ENCODE peak calls at places on chromosomes 16 and 17, in nine cellular contexts. C is IMR-90, L is fibroblast of lung, F is heart left ventricle, B is OCI-LY7, T is suprapubic skin, I is ovary, R is GM23338, S is adrenal gland. D is an unnamed sample.

GRCh38 chr17:8673621-8674020 is 43.1 kb upstream of the MYH10 start:
- DNase-seq in C (peak), L (peak), F (peak), B (peak), T (no peak), I (no peak), R (no peak), S (peak), D (no peak)

GRCh38 chr16:28261916-28262315 is 30.4 kb upstream of the SBK1 start:
- DNase-seq in C (no peak), L (no peak), F (peak), B (no peak), T (no peak), I (no peak), R (no peak), S (no peak), D (no peak)

GRCh38 chr16:88784074-88784855 is 755 bp downstream of the PIEZO1 start:
- DNase-seq in C (peak), L (peak), F (peak), B (peak), T (peak), I (peak), R (peak), S (peak), D (peak)

GRCh38 chr16:30428055-30428454 is 1.8 kb downstream of the DCTPP1 start:
- DNase-seq in C (no peak), L (no peak), F (no peak), B (no peak), T (no peak), I (no peak), R (no peak), S (no peak), D (no peak)

GRCh38 chr17:48627625-48628510 is 1.7 kb upstream of the HOXB9 start:
- DNase-seq in C (no peak), L (no peak), F (no peak), B (no peak), T (no peak), I (no peak), R (no peak), S (no peak), D (no peak)

GRCh38 chr17:50692448-50693040 is 15.2 kb downstream of the ANKRD40 start:
- DNase-seq in C (no peak), L (no peak), F (no peak), B (no peak), T (peak), I (no peak), R (no peak), S (no peak), D (no peak)

GRCh38 chr16:68668266-68668665 is 23.2 kb downstream of the CDH3 start:
- DNase-seq in C (peak), L (no peak), F (no peak), B (no peak), T (no peak), I (no peak), R (no peak), S (no peak), D (no peak)

GRCh38 chr17:75695141-75695829 is 26.0 kb upstream of the ITGB4 start:
- DNase-seq in C (peak), L (peak), F (no peak), B (no peak), T (no peak), I (no peak), R (no peak), S (no peak), D (no peak)

GRCh38 chr16:24953721-24954120 is 61.4 kb downstream of the ARHGAP17 start:
- DNase-seq in C (no peak), L (no peak), F (no peak), B (no peak), T (no peak), I (no peak), R (no peak), S (no peak), D (no peak)

GRCh38 chr16:50207652-50208051 is 54.5 kb downstream of the TENT4B start:
- DNase-seq in C (peak), L (peak), F (peak), B (no peak), T (no peak), I (no peak), R (no peak), S (peak), D (no peak)

GRCh38 chr17:40281663-40282062 is 6.0 kb upstream of the CDC6 start:
- DNase-seq in C (no peak), L (no peak), F (no peak), B (no peak), T (no peak), I (no peak), R (peak), S (no peak), D (no peak)

GRCh38 chr16:72191551-72191950 is 19.6 kb upstream of the PMFBP1 start:
- DNase-seq in C (no peak), L (no peak), F (no peak), B (no peak), T (no peak), I (no peak), R (no peak), S (peak), D (no peak)

GRCh38 chr17:2111691-2112090 is 56.8 kb downstream of the HIC1 start:
- DNase-seq in C (peak), L (peak), F (no peak), B (no peak), T (no peak), I (no peak), R (no peak), S (no peak), D (no peak)

GRCh38 chr17:2174048-2174447 is 119.1 kb downstream of the HIC1 start:
- DNase-seq in C (peak), L (peak), F (no peak), B (no peak), T (no peak), I (no peak), R (no peak), S (no peak), D (no peak)

GRCh38 chr17:82020874-82021727 is 1.6 kb downstream of the CENPX start:
- DNase-seq in C (peak), L (peak), F (peak), B (peak), T (no peak), I (peak), R (peak), S (peak), D (no peak)

GRCh38 chr16:58417600-58417999 is 25.3 kb downstream of the GINS3 start:
- DNase-seq in C (no peak), L (no peak), F (peak), B (peak), T (no peak), I (no peak), R (no peak), S (peak), D (no peak)

GRCh38 chr17:76147211-76148014 is 6.4 kb upstream of the FOXJ1 start:
- DNase-seq in C (peak), L (peak), F (no peak), B (peak), T (no peak), I (no peak), R (peak), S (no peak), D (no peak)

GRCh38 chr17:16488572-16488997 is 3.4 kb downstream of the LRRC75A start:
- DNase-seq in C (no peak), L (no peak), F (no peak), B (peak), T (no peak), I (peak), R (peak), S (peak), D (no peak)

GRCh38 chr17:38791162-38791561 is 8.2 kb downstream of the PIP4K2B start:
- DNase-seq in C (no peak), L (no peak), F (no peak), B (no peak), T (no peak), I (no peak), R (no peak), S (no peak), D (no peak)

GRCh38 chr16:27813591-27813990 is 249.9 kb downstream of the GSG1L start:
- DNase-seq in C (no peak), L (no peak), F (no peak), B (no peak), T (peak), I (no peak), R (no peak), S (no peak), D (peak)

GRCh38 chr17:39527220-39527813 is 66.0 kb downstream of the CDK12 start:
- DNase-seq in C (no peak), L (no peak), F (no peak), B (peak), T (no peak), I (no peak), R (peak), S (no peak), D (no peak)

GRCh38 chr17:17812211-17813054 is 24.4 kb downstream of the SREBF1 start:
- DNase-seq in C (peak), L (peak), F (peak), B (peak), T (peak), I (peak), R (peak), S (peak), D (no peak)

GRCh38 chr17:16273499-16273898 is 56.5 kb downstream of the PIGL start:
- DNase-seq in C (peak), L (peak), F (no peak), B (no peak), T (no peak), I (no peak), R (no peak), S (no peak), D (no peak)

GRCh38 chr16:68347605-68348004 is 36.8 kb downstream of the PRMT7 start:
- DNase-seq in C (no peak), L (no peak), F (no peak), B (no peak), T (no peak), I (no peak), R (no peak), S (peak), D (no peak)

GRCh38 chr17:47295874-47296255 is 27.9 kb upstream of the EFCAB13 start:
- DNase-seq in C (no peak), L (no peak), F (no peak), B (no peak), T (no peak), I (no peak), R (no peak), S (no peak), D (peak)

GRCh38 chr17:5669191-5669590 is 84.9 kb upstream of the NLRP1 start:
- DNase-seq in C (no peak), L (no peak), F (no peak), B (no peak), T (no peak), I (no peak), R (no peak), S (no peak), D (no peak)

GRCh38 chr16:667780-668518 is at the start of gene RHOT2:
- DNase-seq in C (peak), L (peak), F (peak), B (peak), T (peak), I (peak), R (peak), S (peak), D (peak)

GRCh38 chr17:7042507-7043194 is 1.2 kb downstream of the SLC16A11 start:
- DNase-seq in C (no peak), L (no peak), F (no peak), B (no peak), T (no peak), I (no peak), R (peak), S (no peak), D (no peak)

GRCh38 chr17:73338566-73339247 is 26.9 kb upstream of the CDC42EP4 start:
- DNase-seq in C (no peak), L (no peak), F (no peak), B (no peak), T (no peak), I (no peak), R (no peak), S (no peak), D (no peak)

GRCh38 chr16:1159973-1160772 is 7.3 kb downstream of the CACNA1H start:
- DNase-seq in C (no peak), L (no peak), F (peak), B (no peak), T (no peak), I (peak), R (no peak), S (peak), D (peak)

GRCh38 chr17:75526555-75527270 is 1.2 kb downstream of the LLGL2 start:
- DNase-seq in C (no peak), L (no peak), F (no peak), B (no peak), T (no peak), I (no peak), R (peak), S (no peak), D (no peak)

GRCh38 chr16:70749006-70749678 is 51.8 kb downstream of the VAC14 start:
- DNase-seq in C (no peak), L (no peak), F (no peak), B (no peak), T (no peak), I (no peak), R (no peak), S (no peak), D (no peak)

GRCh38 chr16:3071655-3072054 is 6.2 kb downstream of the IL32 start:
- DNase-seq in C (no peak), L (no peak), F (no peak), B (no peak), T (no peak), I (no peak), R (no peak), S (no peak), D (no peak)

GRCh38 chr16:3065069-3065741 is at the start of gene IL32:
- DNase-seq in C (peak), L (peak), F (peak), B (no peak), T (no peak), I (peak), R (no peak), S (peak), D (no peak)

GRCh38 chr16:74448990-74449389 is 27.7 kb upstream of the CLEC18B start:
- DNase-seq in C (peak), L (peak), F (peak), B (no peak), T (peak), I (peak), R (no peak), S (peak), D (peak)

DNA sequence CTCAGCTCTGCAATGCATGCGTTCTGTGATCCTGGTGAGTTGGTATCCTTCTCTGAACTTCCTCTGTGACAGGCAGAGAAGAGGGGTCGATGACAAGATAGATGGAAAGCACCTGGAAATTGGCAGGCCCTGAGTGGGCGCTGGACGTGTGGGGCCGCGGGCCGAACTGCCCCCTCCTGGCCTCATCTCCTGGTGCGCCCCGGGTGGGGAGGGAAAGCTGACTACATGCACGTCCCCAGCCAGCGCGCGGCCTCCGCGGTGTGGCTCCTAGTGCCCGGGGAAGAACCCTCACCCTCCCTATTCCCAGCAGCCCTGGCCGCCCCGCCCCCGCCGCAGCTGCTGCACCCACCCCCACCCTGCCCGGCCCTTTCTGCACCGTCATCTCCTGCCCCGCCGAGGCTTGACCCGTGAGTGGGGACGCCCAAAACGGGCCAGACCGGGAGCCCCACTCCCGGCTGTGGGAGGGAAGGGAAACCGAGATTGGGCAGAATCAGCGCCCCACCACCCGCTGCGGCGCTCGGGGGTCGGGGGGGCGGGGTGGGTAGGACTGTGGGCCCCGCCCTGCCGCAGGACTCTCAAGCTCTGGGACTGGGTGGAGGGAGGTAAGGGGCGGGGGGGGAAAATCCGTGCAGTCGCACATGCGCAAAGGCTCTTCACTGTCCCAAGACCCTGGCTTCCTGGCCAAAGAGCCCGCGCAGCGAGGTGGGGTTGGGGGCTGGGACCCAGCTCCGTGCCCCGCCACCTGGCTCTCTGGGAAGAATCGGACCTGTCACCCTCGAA is at the start of gene NOL3:
- DNase-seq in C (peak), L (peak), F (peak), B (no peak), T (peak), I (peak), R (peak), S (peak), D (peak)
- TF ChIP-seq CTCF in C (peak), L (no peak), F (no peak), B (no peak), T (no peak), I (no peak), R (no peak), S (no peak), D (no peak)

DNA sequence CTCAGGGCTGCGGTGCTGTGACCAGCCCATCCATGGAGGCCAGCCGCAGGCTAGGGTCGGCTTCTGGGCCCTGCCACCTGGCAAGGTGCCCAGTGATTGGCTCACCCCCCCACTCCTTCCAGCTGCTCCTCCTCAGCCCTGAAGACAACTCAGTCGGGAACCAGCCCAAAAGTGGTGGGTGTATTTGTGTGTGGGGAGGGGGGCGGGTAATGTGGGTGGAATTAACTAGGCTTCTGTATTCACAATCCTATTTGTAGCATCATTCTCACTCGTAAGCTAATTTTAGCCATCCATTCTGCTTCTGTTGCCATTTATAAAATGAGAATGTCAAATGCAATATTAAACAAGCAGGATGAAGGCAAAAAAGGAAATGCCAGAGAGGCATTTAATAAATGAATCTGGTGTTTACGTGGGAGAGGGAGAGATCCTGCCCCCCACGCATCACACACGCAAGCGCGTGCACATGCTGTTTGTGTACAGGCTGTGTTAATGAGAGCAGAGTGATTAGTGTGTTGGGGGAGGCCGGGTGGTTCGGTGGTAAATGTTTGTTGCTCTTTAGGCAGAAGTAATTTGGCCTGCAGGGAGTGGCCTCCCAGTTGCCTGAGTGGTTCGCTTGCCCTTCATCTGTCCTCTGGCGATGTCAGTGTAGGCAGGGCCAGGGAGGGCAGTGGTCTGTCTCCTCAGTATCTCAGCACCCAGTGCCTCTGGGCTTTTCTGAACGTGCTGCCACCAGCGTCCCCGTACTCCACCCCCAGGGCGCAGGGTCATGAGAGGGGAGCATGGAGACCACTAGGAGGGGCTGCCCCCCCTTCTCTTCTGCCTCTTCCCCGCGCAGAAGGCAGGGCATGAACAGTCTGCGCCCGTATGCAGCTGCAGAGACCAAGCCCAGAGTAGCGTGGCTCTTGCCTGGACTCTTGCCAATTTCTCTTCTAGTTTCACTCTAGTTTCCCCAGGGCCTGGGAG is 140.0 kb downstream of the CCDC182 start:
- DNase-seq in C (peak), L (peak), F (peak), B (peak), T (no peak), I (peak), R (peak), S (peak), D (no peak)
- H3K27ac ChIP-seq in C (peak), L (no peak), F (peak), B (peak), T (peak), I (peak), R (no peak), S (peak), D (peak)

GRCh38 chr16:86517652-86518258 is 7.4 kb downstream of the FOXF1 start:
- DNase-seq in C (peak), L (peak), F (peak), B (peak), T (no peak), I (no peak), R (peak), S (peak), D (no peak)
- H3K4me3 ChIP-seq in C (no peak), L (no peak), F (no peak), B (no peak), T (no peak), I (no peak), R (no peak), S (no peak), D (no peak)

GRCh38 chr17:77644981-77645380 is 313.5 kb upstream of the TNRC6C start:
- DNase-seq in C (no peak), L (no peak), F (no peak), B (no peak), T (no peak), I (no peak), R (peak), S (no peak), D (no peak)
- TF ChIP-seq CTCF in C (no peak), L (no peak), F (peak), B (peak), T (no peak), I (no peak), R (peak), S (no peak), D (no peak)

GRCh38 chr16:81486555-81487061 is 42.0 kb downstream of the CMIP start:
- DNase-seq in C (peak), L (peak), F (peak), B (no peak), T (no peak), I (peak), R (no peak), S (peak), D (peak)
- H3K27ac ChIP-seq in C (no peak), L (peak), F (no peak), B (no peak), T (peak), I (no peak), R (no peak), S (peak), D (peak)

DNA sequence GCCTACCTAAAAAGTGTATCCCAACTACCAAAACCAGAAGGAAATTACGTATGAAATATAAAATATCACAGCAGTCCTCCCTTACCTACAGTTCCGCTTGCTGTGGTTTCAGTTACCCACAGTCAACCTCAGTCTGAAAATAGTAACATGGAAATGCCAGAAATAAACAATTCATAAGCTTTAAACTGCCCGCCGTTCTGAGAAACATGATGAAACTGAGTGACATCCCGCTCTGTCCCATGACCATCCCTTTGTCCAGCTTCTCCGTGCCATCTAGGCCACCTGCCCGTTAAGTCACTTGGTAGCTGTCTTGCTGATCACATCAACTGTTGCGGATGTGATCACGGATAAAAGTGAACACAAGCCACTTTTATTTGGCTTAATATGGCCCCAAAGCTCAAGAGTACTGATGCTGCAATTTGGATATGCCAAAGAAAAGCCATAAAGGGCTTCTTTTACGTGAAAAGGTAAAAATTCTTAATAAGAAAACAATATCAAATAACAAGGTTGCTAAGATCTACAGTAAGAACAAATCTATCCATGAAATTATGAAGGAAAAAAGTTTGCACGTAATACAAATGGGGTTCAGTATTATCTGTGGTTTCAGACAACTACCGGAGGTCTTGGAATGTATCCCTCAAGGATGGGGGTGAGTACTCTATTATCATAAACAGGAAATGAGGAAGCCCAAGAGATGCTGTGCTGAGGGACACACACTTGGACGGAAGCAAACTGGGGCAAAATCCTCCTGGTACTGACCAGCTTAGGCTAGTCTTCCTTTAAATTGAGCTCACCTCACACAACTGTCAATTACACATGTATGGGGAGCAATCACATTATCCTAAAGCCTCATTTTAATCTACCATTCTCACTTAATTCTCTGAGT is 8.2 kb downstream of the USP22 start:
- DNase-seq in C (peak), L (peak), F (no peak), B (peak), T (no peak), I (no peak), R (peak), S (peak), D (no peak)
- H3K4me3 ChIP-seq in C (no peak), L (peak), F (no peak), B (peak), T (peak), I (no peak), R (peak), S (peak), D (peak)

D was measured in coronary artery.